ENCODE peak calls at places on chromosomes 2 and 18, in nine cellular contexts. G is stomach, Y is endothelial cell of umbilical vein, J is transverse colon, W is sigmoid colon, C is GM23338, P is GM12891, S is K562, V is prostate gland. K is an unnamed sample.

GRCh38 chr2:200810252-200810650 is 1.5 kb upstream of the BZW1 start:
- DNase-seq in G (peak), W (no peak), P (no peak), S (no peak), C (no peak), Y (peak), J (no peak), V (peak), K (no peak)

GRCh38 chr2:200795044-200795443 is 16.7 kb upstream of the BZW1 start:
- DNase-seq in C (peak), W (peak), J (no peak), V (no peak), Y (no peak), G (no peak), P (no peak), S (peak), K (no peak)

GRCh38 chr2:68319397-68320117 is at the start of gene CNRIP1:
- DNase-seq in P (peak), G (peak), V (no peak), Y (peak), S (peak), J (peak), C (no peak), W (peak), K (no peak)

GRCh38 chr2:85195956-85196355 is 62.8 kb downstream of the TCF7L1 start:
- DNase-seq in G (no peak), Y (no peak), C (no peak), S (no peak), W (no peak), P (no peak), V (no peak), J (no peak), K (no peak)

GRCh38 chr2:214096200-214096599 is 314.7 kb upstream of the VWC2L start:
- DNase-seq in V (no peak), G (no peak), S (no peak), W (no peak), C (no peak), J (no peak), P (no peak), Y (no peak), K (no peak)

GRCh38 chr2:176582183-176582582 is 312.9 kb downstream of the MTX2 start:
- DNase-seq in G (no peak), S (no peak), Y (peak), J (no peak), C (no peak), W (no peak), P (no peak), V (no peak), K (no peak)

GRCh38 chr2:200770847-200771246 is 40.9 kb upstream of the BZW1 start:
- DNase-seq in C (no peak), P (no peak), S (no peak), Y (no peak), G (no peak), J (no peak), W (no peak), V (no peak), K (no peak)

GRCh38 chr2:240398711-240399267 is 36.7 kb upstream of the GPC1 start:
- DNase-seq in Y (no peak), G (peak), S (no peak), J (no peak), W (peak), P (no peak), V (no peak), C (no peak), K (no peak)

GRCh38 chr18:48161911-48162698 is 231.6 kb upstream of the SMAD2 start:
- DNase-seq in V (no peak), C (peak), P (no peak), J (no peak), S (no peak), W (peak), Y (no peak), G (peak), K (no peak)

GRCh38 chr2:12556762-12557161 is 160.0 kb upstream of the TRIB2 start:
- DNase-seq in P (no peak), J (no peak), W (no peak), Y (peak), S (no peak), G (no peak), V (no peak), C (no peak), K (no peak)

GRCh38 chr2:231117148-231117547 is 7.7 kb downstream of the HTR2B start:
- DNase-seq in G (no peak), S (no peak), C (no peak), P (no peak), V (no peak), W (no peak), Y (no peak), J (no peak), K (no peak)

GRCh38 chr2:234492687-234493086 is 4.2 kb downstream of the ARL4C start:
- DNase-seq in G (no peak), W (no peak), Y (no peak), C (no peak), V (no peak), P (no peak), J (no peak), S (no peak), K (no peak)

GRCh38 chr2:176830362-176830761 is 382.2 kb upstream of the HNRNPA3 start:
- DNase-seq in W (no peak), V (no peak), P (no peak), Y (no peak), C (peak), J (no peak), S (no peak), G (no peak), K (no peak)

GRCh38 chr2:121019073-121019472 is 265.9 kb downstream of the TFCP2L1 start:
- DNase-seq in V (peak), G (no peak), P (no peak), S (no peak), W (no peak), J (no peak), Y (no peak), C (peak), K (no peak)

GRCh38 chr2:3349211-3349693 is 28.4 kb downstream of the EIPR1 start:
- DNase-seq in P (no peak), S (no peak), V (peak), Y (no peak), G (no peak), W (no peak), J (no peak), C (no peak), K (no peak)

GRCh38 chr2:171923206-171923605 is 945 bp downstream of the HAT1 start:
- DNase-seq in S (no peak), J (no peak), W (no peak), C (peak), Y (peak), P (no peak), V (no peak), G (peak), K (no peak)

GRCh38 chr18:58803978-58804377 is 60.7 kb upstream of the ZNF532 start:
- DNase-seq in C (no peak), V (no peak), W (no peak), G (no peak), J (no peak), S (no peak), P (no peak), Y (no peak), K (no peak)

GRCh38 chr18:9135081-9135911 is 1.3 kb upstream of the ANKRD12 start:
- DNase-seq in Y (peak), W (no peak), J (no peak), G (no peak), V (no peak), C (no peak), S (no peak), P (no peak), K (no peak)

GRCh38 chr18:9137168-9138066 is 836 bp downstream of the ANKRD12 start:
- DNase-seq in J (peak), C (peak), Y (peak), S (peak), V (peak), P (peak), W (peak), G (peak), K (no peak)

GRCh38 chr18:9133225-9133624 is 3.4 kb upstream of the ANKRD12 start:
- DNase-seq in S (no peak), Y (no peak), G (no peak), W (no peak), P (no peak), J (no peak), C (no peak), V (no peak), K (no peak)

GRCh38 chr18:9136315-9137141 is at the start of gene ANKRD12:
- DNase-seq in P (peak), Y (peak), W (peak), C (peak), J (peak), V (peak), S (peak), G (peak), K (no peak)

GRCh38 chr18:9135912-9136314 is 668 bp upstream of the ANKRD12 start:
- DNase-seq in C (peak), W (no peak), P (peak), V (no peak), G (no peak), S (peak), Y (peak), J (peak), K (no peak)
- TF ChIP-seq POLR2AphosphoS5 in C (peak), W (no peak), P (peak), V (no peak), G (peak), S (peak), Y (no peak), J (no peak), K (no peak)

DNA sequence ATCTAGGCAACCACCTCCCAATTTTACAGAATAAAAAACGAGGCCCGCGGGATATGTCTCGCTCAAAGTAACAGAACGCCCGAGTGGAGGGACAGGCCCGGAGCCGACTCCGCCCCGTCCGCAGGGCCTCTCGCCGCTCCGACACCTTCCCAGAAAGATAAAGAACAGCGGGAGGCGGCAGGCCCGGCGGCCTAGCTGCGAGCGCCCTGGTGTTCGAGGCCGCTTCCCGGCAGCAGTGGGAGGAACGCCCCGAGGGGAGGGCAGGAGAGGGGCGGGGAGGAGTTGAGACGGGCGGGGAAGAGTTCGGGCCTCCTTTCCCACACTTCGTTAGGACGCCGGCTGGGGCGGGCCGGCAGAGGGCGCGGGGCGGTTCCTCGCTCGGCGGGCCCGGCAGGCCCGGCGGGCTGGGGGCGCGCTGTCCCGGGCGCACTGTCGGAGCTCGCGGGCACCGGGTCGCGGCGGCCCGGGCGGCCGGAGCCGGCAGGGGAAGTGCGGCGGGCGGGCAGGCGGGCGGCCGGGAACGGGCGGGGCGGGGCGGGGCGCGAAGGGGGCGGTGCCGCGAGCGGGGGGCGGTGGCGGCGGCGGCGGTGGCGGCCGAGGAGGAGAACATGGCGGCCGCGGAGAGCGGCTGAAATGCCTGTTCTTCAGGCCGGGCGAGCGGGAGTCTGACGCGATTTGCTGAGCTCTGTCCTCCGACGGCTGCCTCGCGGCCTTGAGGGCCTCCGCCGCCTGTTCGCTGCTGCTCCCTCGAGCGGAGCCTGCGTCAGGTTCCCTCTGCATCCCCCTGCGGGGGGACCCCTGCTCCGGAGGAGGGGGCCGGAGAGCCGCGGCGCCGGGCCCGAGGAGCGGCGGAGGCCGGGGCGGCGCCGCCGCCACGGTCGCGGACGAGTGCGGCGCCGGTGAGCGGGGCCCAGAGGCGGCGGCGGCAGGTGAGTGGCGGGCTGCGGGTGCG is at the start of gene NCOA1:
- DNase-seq in G (peak), W (peak), C (peak), P (peak), V (peak), S (peak), Y (peak), J (peak), K (no peak)
- TF ChIP-seq POLR2AphosphoS5 in G (peak), W (peak), C (no peak), P (peak), V (peak), S (peak), Y (peak), J (peak), K (peak)

DNA sequence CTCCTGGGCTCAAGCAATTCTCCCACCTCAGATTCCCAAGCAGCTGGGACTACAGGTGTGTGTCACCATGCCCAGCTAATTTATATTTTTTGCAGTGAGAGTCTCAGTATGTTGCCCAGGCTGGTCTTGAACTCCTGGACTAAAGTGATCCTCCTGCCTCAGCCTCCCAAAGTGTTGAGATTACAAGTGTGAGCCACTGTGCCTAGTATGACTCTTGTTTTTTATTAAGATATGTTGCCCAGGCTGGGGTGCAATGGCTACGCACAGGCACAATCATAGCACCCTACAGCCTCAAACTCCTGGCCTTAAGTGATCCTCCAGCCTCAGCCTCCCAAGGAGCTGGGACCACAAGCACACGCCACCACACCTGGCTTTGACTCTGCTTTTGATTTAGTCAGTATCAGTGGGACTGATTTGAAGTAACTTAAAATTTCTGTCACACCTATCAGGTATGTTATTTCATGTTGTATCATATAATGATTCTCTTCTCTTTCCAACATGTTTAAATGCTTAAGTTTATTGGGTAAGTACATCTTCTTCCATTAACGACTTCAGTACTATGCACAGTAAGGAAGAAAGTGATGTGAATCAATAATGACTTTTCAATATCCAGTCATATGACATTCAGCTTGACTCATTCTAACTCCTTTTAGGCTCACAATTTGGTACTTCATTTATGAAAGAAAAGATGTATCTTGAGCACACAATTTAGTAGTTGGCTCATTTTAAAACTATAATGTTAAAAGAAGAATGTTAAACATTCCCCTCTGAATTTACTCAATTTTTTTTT is 6.3 kb downstream of the PPP4R3B start:
- DNase-seq in C (no peak), J (no peak), Y (no peak), V (no peak), G (no peak), S (no peak), W (no peak), P (no peak), K (no peak)
- TF ChIP-seq POLR2AphosphoS5 in C (no peak), J (no peak), Y (no peak), V (no peak), G (no peak), S (no peak), W (no peak), P (no peak), K (no peak)

GRCh38 chr2:241842620-241843211 is 16.0 kb downstream of the PDCD1 start:
- DNase-seq in J (peak), C (no peak), S (no peak), Y (no peak), G (peak), P (peak), W (peak), V (no peak), K (no peak)
- TF ChIP-seq POLR2AphosphoS5 in J (peak), C (no peak), S (no peak), Y (no peak), G (peak), P (no peak), W (peak), V (no peak), K (no peak)

GRCh38 chr2:203579131-203579643 is 44.1 kb upstream of the RAPH1 start:
- DNase-seq in V (peak), W (no peak), Y (no peak), P (peak), C (peak), S (no peak), G (peak), J (peak), K (no peak)
- TF ChIP-seq POLR2AphosphoS5 in V (peak), W (no peak), Y (no peak), P (no peak), C (no peak), S (no peak), G (peak), J (peak), K (no peak)

DNA sequence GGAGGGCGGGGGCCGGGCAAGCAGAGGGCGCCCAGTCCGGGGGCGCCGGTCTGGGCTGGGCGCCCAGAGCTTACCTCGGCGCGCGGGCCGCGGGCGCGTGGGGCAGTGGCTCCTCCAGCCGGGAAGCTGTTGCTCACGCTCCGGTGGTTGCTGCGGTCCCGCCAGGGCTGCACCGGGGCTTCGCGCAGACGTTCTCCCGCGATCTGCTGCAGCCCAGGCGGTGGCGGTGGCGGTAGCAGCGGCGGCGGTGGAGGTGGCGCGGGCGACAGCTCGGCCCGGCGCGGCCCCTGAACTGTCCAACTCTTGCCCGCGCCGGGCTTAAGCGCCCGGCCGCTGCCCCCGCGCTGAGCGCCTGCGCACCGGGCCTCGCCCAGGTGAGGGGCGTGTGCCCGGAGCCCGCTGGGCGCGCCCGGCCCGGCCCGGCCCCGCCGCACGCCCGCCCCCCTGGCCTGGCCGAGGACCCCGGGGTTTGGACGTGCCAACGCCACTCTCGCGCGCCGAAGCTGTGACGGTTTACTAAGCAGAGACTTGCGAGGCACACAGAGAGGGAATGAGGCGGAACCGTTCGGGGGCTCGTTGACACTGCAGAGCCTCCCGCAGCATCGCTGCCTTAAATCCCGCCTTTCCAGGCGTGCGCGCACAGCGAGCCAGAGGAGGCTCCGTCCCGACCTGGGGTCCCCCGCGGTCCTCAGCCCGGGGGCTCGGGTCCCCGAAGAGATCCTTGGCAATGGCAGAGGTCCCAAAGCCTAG is at the start of gene ZNF385B:
- DNase-seq in C (peak), J (peak), V (no peak), G (no peak), P (peak), Y (peak), W (peak), S (no peak), K (no peak)
- TF ChIP-seq POLR2AphosphoS5 in C (no peak), J (no peak), V (no peak), G (no peak), P (no peak), Y (no peak), W (no peak), S (no peak), K (no peak)

GRCh38 chr2:190159453-190159852 is 96.9 kb upstream of the MSTN start:
- DNase-seq in Y (no peak), C (no peak), P (no peak), S (no peak), V (peak), J (no peak), G (no peak), W (no peak), K (no peak)
- TF ChIP-seq POLR2AphosphoS5 in Y (no peak), C (no peak), P (no peak), S (no peak), V (peak), J (peak), G (no peak), W (peak), K (no peak)

DNA sequence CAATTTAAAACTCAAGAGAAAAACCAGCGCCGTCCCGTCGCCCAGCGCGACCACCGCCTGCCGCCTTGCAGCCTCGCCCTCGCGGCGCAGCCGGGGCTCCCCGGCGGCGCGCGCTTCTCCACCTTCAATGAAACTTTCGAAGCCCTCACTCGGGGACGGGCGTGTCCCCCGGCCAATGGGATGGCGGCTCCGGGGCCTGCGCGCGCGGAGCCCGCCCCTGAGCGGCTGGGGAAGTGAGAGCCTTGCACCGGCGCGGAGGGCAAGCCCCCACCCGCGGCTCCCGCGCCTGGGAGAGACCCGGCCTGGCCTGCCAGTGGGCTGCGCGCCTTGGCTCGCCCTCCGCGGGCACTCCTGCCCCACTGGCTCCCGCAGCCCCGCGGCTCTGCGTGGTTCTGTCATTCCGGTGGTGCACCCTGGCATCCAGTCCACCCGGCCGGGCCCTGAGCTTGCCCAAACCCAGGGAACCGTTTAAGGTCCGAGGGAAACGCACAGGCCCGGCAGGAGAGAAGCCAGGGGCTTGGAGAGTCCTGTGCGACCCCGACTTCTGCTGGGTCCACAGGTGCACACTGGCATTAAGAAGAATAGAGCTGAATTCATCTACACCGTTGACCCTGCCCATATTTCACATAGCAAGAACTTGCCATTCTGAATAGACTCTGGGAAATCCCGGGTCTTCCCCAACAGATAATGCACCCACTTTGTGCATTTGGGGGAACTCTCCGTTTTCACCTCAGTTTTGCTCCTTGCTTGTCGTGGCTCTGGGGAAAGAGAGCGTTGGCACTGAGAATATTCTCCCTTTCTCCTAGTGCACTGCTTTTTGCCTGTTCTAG is at the start of gene PIEZO2:
- DNase-seq in P (peak), J (peak), Y (peak), V (peak), C (peak), W (peak), G (peak), S (peak), K (no peak)
- TF ChIP-seq POLR2AphosphoS5 in P (peak), J (no peak), Y (no peak), V (peak), C (peak), W (peak), G (no peak), S (no peak), K (no peak)

GRCh38 chr2:149648282-149649030 is 60.9 kb upstream of the MMADHC start:
- DNase-seq in J (no peak), S (no peak), V (no peak), W (peak), Y (peak), G (no peak), P (no peak), C (no peak), K (no peak)
- TF ChIP-seq POLR2AphosphoS5 in J (no peak), S (no peak), V (no peak), W (peak), Y (no peak), G (no peak), P (no peak), C (no peak), K (no peak)